ENCODE peak calls at places on chromosome 21, in seven cellular contexts. R, W, I, M, Q, G and B are unnamed samples.

GRCh38 chr21:45291613-45292398 is 4.1 kb upstream of the POFUT2 start:
- DNase-seq in W (no peak), R (no peak), M (peak; percentile 18), I (no peak), Q (no peak), G (no peak), B (no peak)

GRCh38 chr21:43808832-43809251 is 19.5 kb downstream of the RRP1 start:
- DNase-seq in W (no peak), G (no peak), R (no peak), I (no peak), Q (no peak), M (no peak), B (no peak)

GRCh38 chr21:43634618-43635017 is 24.7 kb downstream of the HSF2BP start:
- DNase-seq in M (no peak), W (no peak), Q (no peak), I (no peak), G (no peak), R (no peak), B (no peak)

GRCh38 chr21:33414926-33415325 is 11.7 kb downstream of the IFNGR2 start:
- DNase-seq in R (no peak), I (no peak), Q (no peak), W (no peak), G (no peak), M (no peak), B (no peak)

GRCh38 chr21:27110956-27111355 is 144.1 kb upstream of the ADAMTS5 start:
- DNase-seq in M (no peak), I (no peak), R (no peak), W (no peak), G (no peak), Q (no peak), B (no peak)

GRCh38 chr21:32240708-32241433 is 38.0 kb downstream of the MIS18A start:
- DNase-seq in W (no peak), Q (no peak), R (no peak), G (no peak), M (no peak), I (no peak), B (no peak)

GRCh38 chr21:31877558-31877957 is 4.7 kb downstream of the HUNK start:
- DNase-seq in W (no peak), Q (no peak), M (no peak), R (no peak), I (no peak), G (no peak), B (no peak)

GRCh38 chr21:41650526-41651145 is 116.2 kb downstream of the RIPK4 start:
- DNase-seq in R (no peak), G (no peak), M (no peak), Q (no peak), W (no peak), I (no peak), B (no peak)

GRCh38 chr21:16532841-16533240 is 803.1 kb downstream of the USP25 start:
- DNase-seq in R (no peak), I (peak; percentile 32), W (no peak), G (no peak), M (no peak), Q (no peak), B (no peak)

GRCh38 chr21:15848632-15849031 is 118.8 kb downstream of the USP25 start:
- DNase-seq in I (peak; percentile 79), W (no peak), G (no peak), R (no peak), Q (no peak), M (no peak), B (no peak)

GRCh38 chr21:42341776-42342542 is 8.8 kb downstream of the TFF2 start:
- DNase-seq in G (no peak), R (no peak), I (no peak), M (peak; percentile 16), W (no peak), Q (no peak), B (no peak)

GRCh38 chr21:45284456-45284741 is 3.3 kb downstream of the POFUT2 start:
- DNase-seq in M (no peak), W (no peak), R (no peak), I (no peak), G (no peak), Q (no peak), B (no peak)

GRCh38 chr21:37371041-37371397 is 4.4 kb downstream of the DYRK1A start:
- DNase-seq in Q (no peak), M (no peak), G (no peak), W (no peak), R (no peak), I (no peak), B (no peak)

GRCh38 chr21:15061284-15061683 is 3.5 kb downstream of the NRIP1 start:
- DNase-seq in M (no peak), Q (no peak), G (no peak), R (no peak), I (no peak), W (no peak), B (no peak)

GRCh38 chr21:44374601-44375280 is 21.3 kb downstream of the TRPM2 start:
- DNase-seq in W (no peak), Q (no peak), R (no peak), M (no peak), G (no peak), I (no peak), B (no peak)

GRCh38 chr21:42974832-42975820 is 764 bp downstream of the PKNOX1 start:
- DNase-seq in I (peak; percentile 52), R (peak; percentile 88), M (peak; percentile 64), Q (peak; percentile 28), W (peak; percentile 58), G (peak; percentile 45), B (peak; percentile 50)

GRCh38 chr21:42466700-42467612 is 29.1 kb downstream of the RSPH1 start:
- DNase-seq in R (peak; percentile 45), G (no peak), Q (no peak), I (peak; percentile 26), M (peak; percentile 52), W (peak; percentile 25), B (no peak)

GRCh38 chr21:8994640-8995511 is 1526.5 kb upstream of the TPTE start:
- DNase-seq in Q (no peak), G (no peak), I (no peak), W (no peak), R (no peak), M (no peak), B (no peak)

GRCh38 chr21:45388611-45389296 is 16.2 kb upstream of the COL18A1 start:
- DNase-seq in I (no peak), M (no peak), Q (no peak), R (no peak), G (no peak), W (no peak), B (no peak)

GRCh38 chr21:32545948-32546441 is 39.3 kb downstream of the TCP10L start:
- DNase-seq in R (no peak), W (no peak), Q (no peak), G (no peak), M (no peak), I (no peak), B (no peak)

DNA sequence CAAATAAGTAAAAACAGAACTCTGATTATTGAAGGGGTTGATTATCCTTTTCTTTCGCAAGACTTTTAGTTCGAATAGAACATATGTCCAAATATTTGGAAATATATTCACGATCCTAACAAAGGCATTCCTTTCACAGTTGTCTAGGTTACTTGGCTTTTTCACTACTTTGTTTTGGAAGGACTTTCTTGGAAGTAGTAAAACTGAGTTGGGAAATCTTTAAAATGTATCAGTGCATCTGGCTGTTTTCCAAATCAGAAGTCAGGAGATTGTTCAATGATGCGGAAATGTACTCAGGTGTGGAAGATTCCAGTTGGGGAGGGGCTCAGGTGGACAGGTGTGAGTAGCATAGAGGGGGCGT is 67.1 kb downstream of the SH3BGR start:
- DNase-seq in G (no peak), M (no peak), W (no peak), Q (no peak), I (peak; percentile 20), R (no peak), B (no peak)
- TF ChIP-seq CTCF in G (no peak), M (no peak), W (no peak), Q (no peak), I (no peak), R (no peak), B (no peak)

DNA sequence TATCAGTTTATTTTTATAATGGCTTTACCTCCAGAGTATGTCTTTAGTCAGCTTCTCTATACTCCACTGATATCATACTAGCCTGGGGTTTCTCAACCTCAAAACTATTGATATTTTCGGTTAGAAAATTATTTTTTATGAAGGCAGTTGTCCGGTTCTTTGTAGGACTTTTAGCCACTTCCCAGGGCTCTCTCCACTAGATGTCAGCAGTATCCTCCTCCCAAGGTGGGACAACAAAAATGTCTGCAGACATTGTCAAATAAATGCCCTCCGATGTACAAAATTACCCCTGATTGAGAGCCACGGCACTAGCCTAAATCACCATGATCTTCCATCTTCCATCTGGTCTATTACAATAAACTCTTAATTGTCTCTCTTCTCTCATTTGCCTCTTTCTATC is 4.1 kb upstream of the GRIK1 start:
- DNase-seq in M (no peak), R (no peak), Q (no peak), W (no peak), I (peak; percentile 26), G (no peak), B (no peak)
- TF ChIP-seq CTCF in M (no peak), R (peak; percentile 13), Q (no peak), W (no peak), I (peak; percentile 32), G (no peak), B (no peak)

DNA sequence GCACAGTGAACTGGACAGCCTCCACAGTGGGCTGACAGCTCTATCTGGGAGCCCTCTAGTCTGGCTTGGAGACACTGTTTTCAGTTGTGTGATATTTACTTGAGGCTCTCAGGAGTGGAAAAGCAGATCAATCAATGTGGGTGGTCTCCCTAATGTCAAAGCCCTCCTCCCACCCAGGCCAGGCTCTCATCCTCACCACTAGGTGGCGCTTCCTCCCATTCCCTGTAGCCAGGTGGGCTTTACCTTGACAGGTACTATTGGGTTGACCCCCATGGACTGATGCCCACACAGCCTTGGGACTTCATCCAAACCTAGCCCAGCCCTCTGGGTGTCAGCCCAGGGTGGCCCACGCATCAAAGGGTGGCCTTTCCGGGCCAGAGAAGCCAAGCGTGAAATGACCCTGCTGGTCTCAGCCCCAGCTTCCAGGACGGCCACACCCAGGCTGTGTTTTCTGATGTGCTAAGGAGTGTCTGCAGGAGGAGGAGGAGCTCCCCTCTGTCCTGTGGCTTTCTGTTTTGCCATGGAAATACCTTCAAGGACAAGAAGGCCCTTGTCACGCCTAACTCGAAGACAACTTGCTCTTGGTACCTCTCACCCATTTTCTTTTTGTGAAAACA is 54.0 kb downstream of the CLIC6 start:
- DNase-seq in Q (no peak), W (peak; percentile 17), I (peak; percentile 27), M (peak; percentile 27), G (no peak), R (no peak), B (peak; percentile 21)
- TF ChIP-seq CTCF in Q (no peak), W (peak; percentile 57), I (peak; percentile 68), M (peak; percentile 23), G (peak; percentile 67), R (peak; percentile 53), B (peak; percentile 71)

GRCh38 chr21:17552410-17552809 is 39.6 kb downstream of the CXADR start:
- DNase-seq in G (no peak), M (no peak), I (no peak), Q (no peak), R (no peak), W (no peak), B (no peak)

GRCh38 chr21:17554120-17554519 is 41.3 kb downstream of the CXADR start:
- DNase-seq in G (no peak), W (no peak), I (no peak), Q (no peak), R (no peak), M (no peak), B (no peak)

GRCh38 chr21:17550671-17551308 is 37.9 kb downstream of the CXADR start:
- DNase-seq in R (no peak), W (no peak), M (no peak), G (no peak), Q (no peak), I (no peak), B (no peak)

GRCh38 chr21:17560377-17560776 is 47.5 kb downstream of the CXADR start:
- DNase-seq in G (no peak), R (no peak), Q (no peak), M (no peak), W (no peak), I (no peak), B (no peak)

GRCh38 chr21:17554619-17555472 is 42.0 kb downstream of the CXADR start:
- DNase-seq in W (no peak), M (no peak), G (no peak), R (peak; percentile 42), Q (no peak), I (peak; percentile 35), B (no peak)
- TF ChIP-seq CTCF in W (no peak), M (peak; percentile 28), G (no peak), R (peak; percentile 21), Q (no peak), I (peak; percentile 26), B (no peak)